ENCODE peak calls at places on chromosomes 4 and X, in nine cellular contexts. Q is left ventricle myocardium inferior, P is Panc1, H is choroid plexus epithelial cell, W is hypothalamus, S is H4, B is LoVo, E is NCI-H2081, R is astrocyte. F is an unnamed sample.

GRCh38 chrX:41275661-41276609 is 58.0 kb upstream of the DDX3X start:
- DNase-seq in R (peak; percentile 20), H (peak; percentile 59), S (peak; percentile 45), B (peak; percentile 50), Q (peak; percentile 58), W (peak; percentile 38), E (peak; percentile 62), P (no peak), F (no peak)

GRCh38 chr4:143743591-143743990 is 43.1 kb upstream of the FREM3 start:
- DNase-seq in Q (no peak), E (no peak), H (peak; percentile 15), S (no peak), B (no peak), P (no peak), W (no peak), R (no peak), F (no peak)

GRCh38 chr4:41050840-41051775 is 163.2 kb downstream of the APBB2 start:
- DNase-seq in E (no peak), P (no peak), B (no peak), W (no peak), R (no peak), Q (peak; percentile 31), S (no peak), H (no peak), F (no peak)

GRCh38 chr4:10051536-10052135 is 30.3 kb upstream of the SLC2A9 start:
- DNase-seq in W (no peak), H (no peak), Q (no peak), R (no peak), S (no peak), P (no peak), E (no peak), B (no peak), F (no peak)

GRCh38 chr4:170423137-170423536 is 333.4 kb upstream of the AADAT start:
- DNase-seq in Q (no peak), E (no peak), R (peak; percentile 53), H (peak; percentile 90), P (peak; percentile 12), W (no peak), S (peak; percentile 13), B (no peak), F (no peak)

GRCh38 chrX:47217121-47217851 is 1.2 kb upstream of the CDK16 start:
- DNase-seq in Q (peak; percentile 21), B (no peak), P (no peak), H (peak; percentile 44), R (peak; percentile 59), W (no peak), E (peak; percentile 60), S (peak; percentile 48), F (no peak)

GRCh38 chr4:121709766-121710405 is 13.1 kb upstream of the ANXA5 start:
- DNase-seq in R (no peak), W (no peak), P (no peak), S (no peak), E (no peak), Q (no peak), H (no peak), B (no peak), F (no peak)

GRCh38 chrX:72100824-72101351 is 30.8 kb downstream of the RTL5 start:
- DNase-seq in H (no peak), R (no peak), E (no peak), Q (no peak), P (no peak), W (no peak), B (no peak), S (no peak), F (no peak)

GRCh38 chrX:1401611-1402430 is 9.9 kb upstream of the SLC25A6 start:
- DNase-seq in Q (peak; percentile 12), P (no peak), R (no peak), S (no peak), B (no peak), E (no peak), W (no peak), H (no peak), F (no peak)

GRCh38 chr4:52873191-52873590 is 11.1 kb downstream of the RASL11B start:
- DNase-seq in W (no peak), R (no peak), S (no peak), B (no peak), P (no peak), Q (no peak), H (no peak), E (no peak), F (peak; percentile 13)

GRCh38 chr4:163048447-163048846 is 118.2 kb downstream of the NAF1 start:
- DNase-seq in E (peak; percentile 29), B (peak; percentile 20), P (no peak), H (peak; percentile 68), S (peak; percentile 42), Q (no peak), W (no peak), R (peak; percentile 9), F (peak; percentile 34)

GRCh38 chr4:124337874-124338273 is 374.7 kb downstream of the ANKRD50 start:
- DNase-seq in Q (peak; percentile 61), R (no peak), E (no peak), W (no peak), B (no peak), H (peak; percentile 70), P (no peak), S (no peak), F (no peak)

GRCh38 chr4:529563-529962 is 30.6 kb downstream of the PIGG start:
- DNase-seq in S (no peak), E (no peak), B (no peak), Q (no peak), H (no peak), W (no peak), R (no peak), P (no peak), F (no peak)

GRCh38 chrX:45070116-45071007 is 130.3 kb downstream of the DIPK2B start:
- DNase-seq in W (no peak), S (peak; percentile 49), H (peak; percentile 75), R (peak; percentile 41), P (peak; percentile 41), E (peak; percentile 42), B (no peak), Q (no peak), F (peak; percentile 24)

GRCh38 chr4:151434183-151434860 is 25.3 kb downstream of the FHIP1A start:
- DNase-seq in H (peak; percentile 64), R (peak; percentile 79), P (no peak), B (peak; percentile 12), Q (no peak), W (no peak), S (no peak), E (no peak), F (no peak)

GRCh38 chrX:74286950-74287349 is 17.0 kb upstream of the ZCCHC13 start:
- DNase-seq in E (no peak), P (no peak), H (peak; percentile 79), B (no peak), R (peak; percentile 24), W (no peak), S (peak; percentile 52), Q (no peak), F (no peak)

GRCh38 chrX:345020-345925 is 26.7 kb upstream of the GTPBP6 start:
- DNase-seq in B (no peak), P (no peak), W (no peak), E (no peak), S (no peak), R (no peak), Q (peak; percentile 10), H (no peak), F (no peak)

GRCh38 chrX:70995338-70995737 is 64.4 kb upstream of the SLC7A3 start:
- DNase-seq in W (no peak), H (no peak), P (no peak), E (no peak), B (no peak), S (no peak), R (no peak), Q (no peak), F (no peak)

GRCh38 chr4:75289843-75290616 is 224.2 kb downstream of the RCHY1 start:
- DNase-seq in R (no peak), B (peak; percentile 56), Q (no peak), W (no peak), E (peak; percentile 82), H (no peak), S (peak; percentile 66), P (no peak), F (peak; percentile 47)

GRCh38 chr4:56655209-56655626 is 25.9 kb downstream of the HOPX start:
- DNase-seq in E (peak; percentile 14), B (no peak), S (no peak), P (no peak), Q (peak; percentile 24), W (peak; percentile 11), H (no peak), R (peak; percentile 18), F (no peak)

GRCh38 chrX:37487271-37487670 is 84.2 kb upstream of the LANCL3 start:
- DNase-seq in W (no peak), S (no peak), R (no peak), Q (no peak), B (no peak), E (no peak), P (no peak), H (no peak), F (no peak)

GRCh38 chr4:184228306-184228705 is 10.6 kb upstream of the ENPP6 start:
- DNase-seq in W (no peak), B (no peak), H (no peak), S (no peak), Q (no peak), P (no peak), R (no peak), E (no peak), F (no peak)

GRCh38 chr4:119315036-119315435 is 6.9 kb downstream of the FABP2 start:
- DNase-seq in W (no peak), P (no peak), S (no peak), R (no peak), E (no peak), H (no peak), Q (no peak), B (no peak), F (no peak)

GRCh38 chrX:49884290-49884862 is 5.1 kb downstream of the USP27X start:
- DNase-seq in R (no peak), W (peak; percentile 26), B (peak; percentile 11), H (peak; percentile 60), P (peak; percentile 38), S (peak; percentile 43), Q (peak; percentile 56), E (peak; percentile 69), F (peak; percentile 26)

GRCh38 chr4:151045907-151046306 is 30.8 kb upstream of the LRBA start:
- DNase-seq in S (peak; percentile 8), B (no peak), H (no peak), E (peak; percentile 82), Q (no peak), W (no peak), R (no peak), P (no peak), F (peak; percentile 21)

GRCh38 chrX:103941201-103941975 is 21.0 kb upstream of the TMSB15B start:
- DNase-seq in S (peak; percentile 29), R (peak; percentile 27), H (peak; percentile 65), W (no peak), Q (no peak), B (peak; percentile 7), E (peak; percentile 30), P (no peak), F (no peak)

GRCh38 chrX:132071260-132071659 is 48.2 kb downstream of the STK26 start:
- DNase-seq in Q (no peak), B (no peak), P (no peak), E (peak; percentile 1), H (peak; percentile 27), R (no peak), W (no peak), S (no peak), F (no peak)

GRCh38 chr4:119940557-119940956 is 126.1 kb downstream of the MAD2L1 start:
- DNase-seq in B (no peak), W (no peak), E (no peak), R (no peak), P (no peak), H (no peak), Q (no peak), S (no peak), F (no peak)